ENCODE peak calls at places on chromosomes 7 and 10, in four cellular contexts. W, O, I and K are unnamed samples.

GRCh38 chr7:116571552-116571951 is 46.7 kb downstream of the CAV1 start:
- DNase-seq in W (no peak), O (no peak), I (no peak), K (no peak)

GRCh38 chr7:324011-324410 is 34.0 kb downstream of the FOXL3 start:
- DNase-seq in I (no peak), O (no peak), W (no peak), K (no peak)

GRCh38 chr7:577971-578370 is 58.3 kb upstream of the PDGFA start:
- DNase-seq in I (no peak), W (no peak), O (no peak), K (no peak)

GRCh38 chr7:40405991-40406390 is 271.2 kb downstream of the SUGCT start:
- DNase-seq in W (no peak), I (no peak), O (no peak), K (no peak)

GRCh38 chr7:22781230-22781711 is 41.4 kb downstream of the TOMM7 start:
- DNase-seq in I (no peak), W (no peak), O (no peak), K (no peak)

GRCh38 chr10:126839094-126839761 is 66.0 kb upstream of the DOCK1 start:
- DNase-seq in I (peak), O (peak), W (no peak), K (no peak)

GRCh38 chr7:157551325-157552070 is 214.7 kb downstream of the DNAJB6 start:
- DNase-seq in W (no peak), O (no peak), I (no peak), K (no peak)

GRCh38 chr7:95693551-95694333 is 78.6 kb upstream of the DYNC1I1 start:
- DNase-seq in O (no peak), I (no peak), W (no peak), K (no peak)

GRCh38 chr7:95526128-95526738 is 40.5 kb downstream of the ASB4 start:
- DNase-seq in W (no peak), O (no peak), I (no peak), K (no peak)

GRCh38 chr7:2622869-2623697 is 8.7 kb upstream of the TTYH3 start:
- DNase-seq in I (no peak), W (no peak), O (no peak), K (no peak)

GRCh38 chr10:67923551-67923950 is 39.1 kb downstream of the SIRT1 start:
- DNase-seq in I (no peak), W (no peak), O (no peak), K (peak)

GRCh38 chr10:126500866-126501265 is 112.6 kb upstream of the ADAM12 start:
- DNase-seq in O (no peak), W (no peak), I (no peak), K (no peak)

GRCh38 chr7:19648791-19649190 is 60.0 kb downstream of the POLR1F start:
- DNase-seq in O (no peak), W (no peak), I (no peak), K (no peak)

GRCh38 chr7:36487756-36488336 is 98.2 kb downstream of the ANLN start:
- DNase-seq in W (no peak), I (peak), O (peak), K (peak)

GRCh38 chr7:69615696-69616095 is 17.4 kb downstream of the AUTS2 start:
- DNase-seq in O (no peak), W (no peak), I (no peak), K (no peak)

GRCh38 chr10:24866615-24867583 is 85.5 kb downstream of the PRTFDC1 start:
- DNase-seq in W (no peak), O (no peak), I (no peak), K (peak)

GRCh38 chr10:71359364-71360046 is 37.2 kb upstream of the CDH23 start:
- DNase-seq in W (no peak), O (no peak), I (no peak), K (no peak)

GRCh38 chr10:21811245-21811585 is 192.3 kb downstream of the DNAJC1 start:
- DNase-seq in W (no peak), I (no peak), O (no peak), K (no peak)

GRCh38 chr7:100563809-100564400 is 9.8 kb downstream of the SAP25 start:
- DNase-seq in I (peak), W (peak), O (peak), K (peak)